ENCODE peak calls at places on chromosomes 16 and 17, in four cellular contexts. C is H1, N is IMR-90, H is neuronal stem cell. L is an unnamed sample.

GRCh38 chr17:77445908-77446535 is 305.3 kb downstream of the SEC14L1 start:
- DNase-seq in C (no peak), N (peak; percentile 56), H (no peak), L (no peak)

GRCh38 chr17:62925267-62925836 is 40.7 kb upstream of the TANC2 start:
- DNase-seq in C (no peak), N (peak; percentile 31), H (no peak), L (no peak)

GRCh38 chr16:82585675-82586074 is 41.1 kb upstream of the CDH13 start:
- DNase-seq in C (no peak), N (peak; percentile 88), H (no peak), L (no peak)

GRCh38 chr16:57743458-57743857 is 7.9 kb downstream of the KATNB1 start:
- DNase-seq in C (no peak), N (no peak), H (no peak), L (no peak)

GRCh38 chr17:33929181-33929724 is 325.8 kb upstream of the CCL2 start:
- DNase-seq in C (peak; percentile 25), N (no peak), H (peak; percentile 14), L (no peak)

GRCh38 chr17:56230660-56231059 is 77.4 kb downstream of the ANKFN1 start:
- DNase-seq in C (no peak), N (no peak), H (no peak), L (no peak)

GRCh38 chr17:49121696-49122292 is 10.8 kb upstream of the B4GALNT2 start:
- DNase-seq in C (no peak), N (no peak), H (no peak), L (no peak)

GRCh38 chr17:42979511-42980273 is at the start of gene PTGES3L:
- DNase-seq in C (no peak), N (peak; percentile 48), H (no peak), L (peak; percentile 77)

GRCh38 chr17:41520821-41521521 is 2.3 kb upstream of the KRT15 start:
- DNase-seq in C (no peak), N (no peak), H (no peak), L (no peak)

GRCh38 chr17:83078378-83079339 is 750 bp upstream of the METRNL start:
- DNase-seq in C (no peak), N (no peak), H (peak; percentile 42), L (no peak)

GRCh38 chr16:88639231-88640038 is 1.1 kb downstream of the IL17C start:
- DNase-seq in C (no peak), N (no peak), H (no peak), L (peak; percentile 23)

GRCh38 chr17:76027159-76027839 is at the start of gene EVPL:
- DNase-seq in C (no peak), N (no peak), H (no peak), L (no peak)

GRCh38 chr16:5024632-5025031 is 9.1 kb downstream of the NAGPA start:
- DNase-seq in C (no peak), N (no peak), H (no peak), L (peak; percentile 25)

GRCh38 chr17:48633266-48633816 is 7.2 kb upstream of the HOXB9 start:
- DNase-seq in C (no peak), N (no peak), H (no peak), L (no peak)

GRCh38 chr17:9907883-9908648 is 3.0 kb upstream of the RCVRN start:
- DNase-seq in C (no peak), N (peak; percentile 73), H (no peak), L (peak; percentile 49)
- H3K4ac ChIP-seq in C (no peak overlapping the region), N (peak overlapping the region; percentile 48), H (no peak overlapping the region), L (no peak overlapping the region)

DNA sequence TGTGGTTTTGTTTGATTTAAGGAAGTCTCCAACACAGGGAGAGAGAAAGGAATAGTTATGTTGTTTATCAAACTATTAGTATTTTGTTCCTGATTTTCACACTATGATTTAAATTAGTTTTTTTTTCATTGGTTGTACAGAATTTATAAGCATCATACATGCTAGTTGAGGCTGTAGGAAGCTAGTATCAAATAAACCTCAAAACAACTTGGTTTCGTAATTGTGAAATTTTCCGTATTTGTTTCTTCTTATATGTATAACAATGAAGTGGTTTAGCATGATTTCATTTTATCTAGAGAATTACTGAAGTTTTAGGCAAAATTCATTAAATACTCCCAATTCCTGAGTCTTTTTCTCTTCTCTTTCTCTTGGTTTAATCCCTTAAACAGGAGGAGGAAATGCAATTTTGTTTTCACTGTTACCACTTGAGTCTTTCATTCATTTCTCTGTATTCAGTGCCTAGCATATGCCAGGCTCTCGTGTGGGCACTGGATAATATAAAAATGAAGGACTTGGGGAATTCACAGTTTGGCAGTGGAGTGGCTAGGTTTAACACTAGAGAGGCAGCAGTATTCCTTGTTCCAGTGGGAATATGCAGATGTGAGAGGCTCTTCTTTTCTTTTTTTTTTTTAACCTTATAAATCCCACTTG is 1.8 kb downstream of the CYLD start:
- DNase-seq in C (no peak), N (no peak), H (no peak), L (no peak)
- H4K8ac ChIP-seq in C (no peak overlapping the region), N (no peak overlapping the region), H (no peak overlapping the region), L (no peak overlapping the region)

DNA sequence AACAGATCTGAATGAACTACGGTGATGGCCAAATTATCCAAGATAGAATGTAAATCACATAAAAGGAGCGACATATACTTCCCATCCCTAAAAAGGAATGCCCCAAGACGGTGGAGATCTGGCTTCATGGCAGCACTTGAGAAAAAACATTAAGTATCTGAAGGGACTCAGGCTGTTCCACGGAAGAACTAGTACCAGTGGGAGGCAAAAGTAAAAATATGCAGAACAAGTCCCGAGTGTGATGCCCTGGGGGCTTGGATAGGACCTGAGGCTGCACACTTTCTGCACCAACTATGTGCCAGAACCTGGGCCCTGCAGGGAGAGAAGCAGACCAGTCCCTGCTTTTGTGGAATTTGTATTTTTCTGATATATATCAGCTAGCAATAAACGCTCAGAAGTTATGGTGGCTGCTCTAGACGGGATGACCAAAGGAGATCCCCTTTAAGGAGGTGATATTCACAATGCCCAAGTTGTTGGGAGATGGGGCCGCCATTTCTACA is 538 bp upstream of the CKLF start:
- DNase-seq in C (no peak), N (no peak), H (no peak), L (peak; percentile 24)
- H3K4ac ChIP-seq in C (no peak overlapping the region), N (peak overlapping the region; percentile 98), H (no peak overlapping the region), L (peak overlapping the region; percentile 71)

GRCh38 chr16:85888405-85889331 is 10.3 kb upstream of the IRF8 start:
- DNase-seq in C (no peak), N (peak; percentile 65), H (no peak), L (no peak)
- H4K8ac ChIP-seq in C (no peak overlapping the region), N (no peak overlapping the region), H (no peak overlapping the region), L (peak overlapping the region; percentile 47)

GRCh38 chr17:68379692-68380677 is 77.3 kb downstream of the WIPI1 start:
- DNase-seq in C (no peak), N (no peak), H (no peak), L (no peak)
- H3K4ac ChIP-seq in C (no peak overlapping the region), N (peak overlapping the region; percentile 94), H (no peak overlapping the region), L (no peak overlapping the region)

DNA sequence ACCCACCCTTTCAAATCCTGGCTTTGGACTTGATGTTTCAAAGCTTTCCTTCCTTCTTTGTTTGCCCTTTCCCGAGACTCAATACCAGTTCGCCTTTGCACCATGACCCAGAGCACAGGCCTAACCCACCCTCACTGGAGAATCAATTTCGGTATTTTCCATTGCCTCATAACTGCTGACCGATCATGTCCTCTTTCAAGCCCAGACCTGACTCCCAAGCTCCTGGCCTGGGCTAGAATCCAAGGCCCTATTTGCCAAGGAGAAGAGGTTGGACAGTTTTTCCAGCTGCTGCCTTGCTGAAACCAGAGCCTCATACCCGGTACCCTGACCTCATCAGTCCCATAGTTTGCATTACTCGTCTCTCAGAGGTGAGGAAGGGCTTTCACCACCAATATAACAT is 35.3 kb upstream of the HELZ start:
- DNase-seq in C (no peak), N (peak; percentile 33), H (no peak), L (peak; percentile 33)
- H4K8ac ChIP-seq in C (peak overlapping the region; percentile 57), N (no peak overlapping the region), H (no peak overlapping the region), L (no peak overlapping the region)

DNA sequence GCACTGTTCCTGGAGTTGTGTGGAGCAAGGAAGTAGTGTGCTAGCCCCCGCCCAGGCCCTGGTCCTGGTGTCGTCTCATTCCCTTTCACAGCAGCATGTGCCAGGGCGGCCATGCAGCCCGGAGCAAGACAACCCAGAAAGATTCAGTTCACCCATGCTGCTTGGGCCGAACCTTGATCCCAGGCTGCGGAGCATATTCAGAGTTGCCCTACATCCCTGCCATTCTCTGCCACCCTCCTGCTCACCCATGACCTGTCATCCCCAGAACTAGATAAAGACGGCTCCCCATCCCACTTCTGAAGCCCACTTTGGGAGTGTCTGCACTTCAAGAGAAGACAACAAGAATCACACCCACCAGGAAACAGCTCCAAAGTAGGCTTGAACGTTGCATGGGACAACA is 2452.5 kb downstream of the TP53TG3F start:
- DNase-seq in C (no peak), N (no peak), H (no peak), L (no peak)
- H3K4ac ChIP-seq in C (no peak overlapping the region), N (no peak overlapping the region), H (no peak overlapping the region), L (no peak overlapping the region)

L was measured in trophoblast cell.